ENCODE peak calls at places on chromosomes 5 and 9, in five cellular contexts. K is PC-3, E is SK-N-SH, P is OCI-LY7, O is hepatocyte. U is an unnamed sample.

GRCh38 chr9:136248951-136249880 is 3.6 kb upstream of the QSOX2 start:
- DNase-seq in K (no peak), E (no peak), P (no peak), O (no peak), U (no peak)

GRCh38 chr5:167128581-167128980 is 1162.9 kb upstream of the WWC1 start:
- DNase-seq in K (no peak), E (no peak), P (no peak), O (no peak), U (no peak)

GRCh38 chr9:130062750-130063149 is 9.0 kb downstream of the GPR107 start:
- DNase-seq in K (no peak), E (no peak), P (no peak), O (no peak), U (no peak)

GRCh38 chr5:129963359-129963758 is 59.1 kb downstream of the CHSY3 start:
- DNase-seq in K (peak; percentile 60), E (no peak), P (no peak), O (peak; percentile 24), U (no peak)

GRCh38 chr9:99050924-99051323 is 54.0 kb upstream of the TGFBR1 start:
- DNase-seq in K (no peak), E (no peak), P (no peak), O (no peak), U (no peak)

GRCh38 chr9:24464321-24464951 is 81.3 kb downstream of the IZUMO3 start:
- DNase-seq in K (peak; percentile 12), E (no peak), P (no peak), O (no peak), U (no peak)

GRCh38 chr9:97918641-97919040 is 3.7 kb downstream of the TRMO start:
- DNase-seq in K (no peak), E (no peak), P (no peak), O (no peak), U (no peak)

GRCh38 chr9:37899041-37899440 is 4.9 kb downstream of the SLC25A51 start:
- DNase-seq in K (no peak), E (no peak), P (no peak), O (no peak), U (no peak)

GRCh38 chr5:2017540-2018389 is 135.0 kb upstream of the IRX4 start:
- DNase-seq in K (peak; percentile 52), E (peak; percentile 42), P (peak; percentile 46), O (no peak), U (peak; percentile 33)

GRCh38 chr5:119049824-119050449 is 20.9 kb upstream of the DMXL1 start:
- DNase-seq in K (no peak), E (no peak), P (no peak), O (no peak), U (no peak)

GRCh38 chr5:40976836-40977235 is 67.5 kb downstream of the C7 start:
- DNase-seq in K (no peak), E (peak; percentile 52), P (no peak), O (no peak), U (no peak)

GRCh38 chr5:159324097-159324760 is 6.1 kb downstream of the IL12B start:
- DNase-seq in K (peak; percentile 7), E (no peak), P (no peak), O (no peak), U (no peak)

GRCh38 chr5:161663431-161663830 is 22.1 kb upstream of the GABRA6 start:
- DNase-seq in K (no peak), E (no peak), P (no peak), O (no peak), U (no peak)

DNA sequence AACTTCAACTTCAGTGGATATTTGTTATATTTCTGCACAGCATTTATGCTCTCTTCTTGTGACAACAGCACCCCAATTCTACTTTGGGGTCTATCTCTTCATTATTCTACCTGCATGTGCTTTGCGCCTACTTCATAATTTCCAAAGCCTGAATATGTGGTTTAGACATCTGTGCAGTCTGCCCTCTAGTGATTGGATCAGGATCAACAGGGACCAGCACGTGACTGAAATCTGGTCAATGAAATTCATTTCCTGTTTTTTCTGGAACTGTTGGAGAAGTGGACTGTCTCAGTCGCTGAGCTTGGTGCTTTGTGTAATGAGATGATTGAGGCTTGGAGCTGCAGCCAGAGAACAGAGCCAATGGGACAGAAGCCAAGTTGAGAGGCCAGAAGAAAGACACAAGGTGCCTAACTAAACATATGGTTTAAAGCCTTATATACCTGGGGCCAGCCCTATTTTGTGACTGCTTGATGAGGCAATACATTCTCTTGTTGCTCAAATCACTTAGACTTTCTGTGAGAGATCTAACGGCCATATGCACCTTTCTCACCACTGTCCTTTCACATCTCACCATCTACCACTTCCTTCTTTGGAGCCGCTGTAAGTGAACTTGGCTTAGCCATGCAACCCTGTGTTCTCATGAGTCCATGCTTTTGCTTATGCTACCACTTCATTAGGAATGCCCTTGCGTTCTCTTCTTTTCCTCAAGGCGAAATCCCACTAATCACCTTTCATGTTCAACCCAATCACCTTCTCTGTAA is 68.8 kb upstream of the PPP2R2B start:
- DNase-seq in K (peak; percentile 34), E (peak; percentile 21), P (peak; percentile 19), O (peak; percentile 37), U (peak; percentile 26)
- TF ChIP-seq EZH2phosphoT487 in K (no peak), E (no peak), P (no peak), O (no peak), U (no peak)

DNA sequence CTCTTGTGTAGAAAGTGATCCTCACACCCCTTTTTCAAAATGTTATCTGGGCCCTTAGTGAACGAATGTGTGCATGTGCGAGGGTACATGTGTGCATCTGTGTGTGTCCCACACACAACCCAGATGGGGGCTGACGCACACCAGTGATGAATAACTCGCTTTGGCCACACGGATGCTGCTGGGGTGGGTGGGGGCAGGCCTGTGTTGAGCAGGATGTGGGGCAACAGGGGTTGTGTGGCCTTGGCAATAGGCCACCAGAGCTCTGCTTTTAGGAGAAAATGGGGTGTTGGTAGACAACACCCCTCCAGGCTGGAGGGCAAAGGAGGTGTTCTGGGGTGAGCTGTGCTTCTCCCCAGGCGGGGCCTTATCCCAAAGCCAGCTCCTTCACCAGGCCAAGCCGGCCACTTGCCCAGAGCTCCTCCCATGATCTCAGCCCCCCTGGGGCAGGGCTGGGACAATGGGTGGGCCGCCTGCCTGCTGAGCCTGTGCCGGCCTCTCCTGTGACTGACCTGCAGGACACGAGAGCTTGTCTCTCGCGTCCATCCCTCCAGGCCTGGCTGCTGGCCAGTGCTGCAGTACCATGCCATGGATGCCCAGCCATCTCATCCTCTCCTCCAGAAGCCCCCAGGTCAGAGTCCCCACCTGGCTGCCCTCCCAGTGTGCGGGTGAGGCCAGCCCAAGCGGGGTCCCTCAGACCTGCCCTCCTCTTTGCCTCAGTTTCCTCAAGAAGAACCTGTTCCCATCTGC is 1.7 kb downstream of the DBN1 start:
- DNase-seq in K (no peak), E (peak; percentile 73), P (no peak), O (no peak), U (no peak)
- TF ChIP-seq CTCF in K (no peak), E (no peak), P (no peak), O (no peak), U (no peak)

GRCh38 chr5:14818931-14819790 is 52.4 kb downstream of the ANKH start:
- DNase-seq in K (no peak), E (no peak), P (no peak), O (no peak), U (no peak)
- H3K4me3 ChIP-seq in K (no peak overlapping the region), E (no peak overlapping the region), P (no peak overlapping the region), O (no peak overlapping the region), U (no peak overlapping the region)

GRCh38 chr5:67773439-67773988 is 442.0 kb upstream of the PIK3R1 start:
- DNase-seq in K (no peak), E (no peak), P (no peak), O (peak; percentile 55), U (no peak)
- TF ChIP-seq EZH2phosphoT487 in K (no peak), E (no peak), P (no peak), O (no peak), U (no peak)

DNA sequence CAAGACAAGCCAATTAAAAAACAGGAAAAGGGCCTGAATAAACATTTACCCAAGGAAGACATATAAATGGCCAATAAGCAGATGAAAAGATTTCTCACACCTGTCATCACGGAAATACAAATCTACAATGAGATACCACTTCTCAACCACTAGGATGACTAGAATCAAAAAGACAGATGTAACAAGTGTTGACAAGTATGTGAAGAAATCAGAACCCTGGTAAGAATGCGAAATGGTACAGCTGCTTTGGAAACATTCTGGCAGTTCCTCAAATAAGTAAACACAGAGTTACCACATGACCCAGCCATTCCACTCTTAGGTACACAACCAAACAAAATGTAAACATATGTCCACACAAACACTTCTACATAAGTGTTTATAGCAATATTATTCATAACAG is 32.5 kb downstream of the LEAP2 start:
- DNase-seq in K (no peak), E (no peak), P (peak; percentile 15), O (peak; percentile 17), U (no peak)
- TF ChIP-seq CTCF in K (no peak), E (no peak), P (peak; percentile 31), O (no peak), U (no peak)

GRCh38 chr9:112025886-112026285 is 129.3 kb downstream of the UGCG start:
- DNase-seq in K (no peak), E (no peak), P (no peak), O (no peak), U (no peak)

GRCh38 chr9:112021742-112022141 is 125.1 kb downstream of the UGCG start:
- DNase-seq in K (no peak), E (no peak), P (no peak), O (no peak), U (no peak)

GRCh38 chr9:112017878-112018277 is 121.3 kb downstream of the UGCG start:
- DNase-seq in K (no peak), E (no peak), P (no peak), O (no peak), U (no peak)

GRCh38 chr9:112015736-112016135 is 119.1 kb downstream of the UGCG start:
- DNase-seq in K (no peak), E (no peak), P (no peak), O (no peak), U (no peak)

DNA sequence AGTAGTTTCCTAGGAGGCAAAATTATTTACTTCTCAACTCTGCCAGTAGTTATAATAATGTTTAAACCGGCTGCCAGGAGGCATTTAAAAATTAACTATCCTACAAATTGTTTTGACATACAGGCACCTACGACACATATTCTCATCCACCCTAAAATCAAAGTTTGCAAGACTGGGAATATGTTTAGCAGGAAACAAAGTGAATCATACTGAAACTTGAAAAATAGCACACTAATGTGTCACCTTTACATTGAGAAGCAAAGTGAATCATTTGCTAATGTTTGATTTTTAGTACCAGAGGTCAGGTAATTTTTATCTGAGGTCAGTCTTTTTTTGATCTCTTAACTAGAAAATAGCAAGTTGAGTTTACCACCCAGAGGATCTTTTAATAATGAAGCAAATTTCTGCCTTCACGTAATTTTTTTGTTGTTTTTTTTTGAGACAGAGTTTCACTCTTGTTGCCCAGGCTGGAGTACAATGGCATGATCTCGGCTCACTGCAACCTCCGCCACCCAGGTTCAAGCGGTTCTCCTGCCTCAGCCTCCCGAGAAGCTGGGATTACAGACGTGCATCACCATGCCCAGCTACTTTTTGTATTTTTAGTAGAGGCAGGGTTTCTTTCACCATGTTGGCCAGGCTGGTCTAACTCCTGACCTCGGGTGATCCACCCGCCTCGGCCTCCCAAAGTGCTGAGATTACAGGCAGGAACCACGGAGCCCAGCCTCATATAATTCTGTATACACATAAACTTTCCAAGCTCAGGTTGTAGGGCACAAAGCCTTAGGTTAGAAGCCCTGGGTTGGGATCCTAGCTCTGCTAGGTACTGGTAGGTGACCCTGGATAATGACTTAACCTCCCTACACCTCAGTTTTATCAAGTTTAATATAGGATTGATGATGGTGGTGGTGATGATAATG is 124.3 kb downstream of the UGCG start:
- DNase-seq in K (peak; percentile 89), E (no peak), P (no peak), O (peak; percentile 30), U (no peak)
- H3K4me3 ChIP-seq in K (no peak overlapping the region), E (no peak overlapping the region), P (no peak overlapping the region), O (no peak overlapping the region), U (no peak overlapping the region)

GRCh38 chr9:110578896-110579752 is at the start of gene SVEP1:
- DNase-seq in K (no peak), E (peak; percentile 75), P (no peak), O (peak; percentile 58), U (no peak)
- TF ChIP-seq EZH2phosphoT487 in K (no peak), E (no peak), P (no peak), O (no peak), U (no peak)

U was measured in MM.1S.